ENCODE peak calls at places on chromosomes 5 and 9, in six cellular contexts. W is AG09319, L is OCI-LY7, S is body of pancreas, O is coronary artery, C is AG04449. F is an unnamed sample.

GRCh38 chr9:113151696-113152630 is 1.2 kb downstream of the SLC31A2 start:
- DNase-seq in W (no peak), L (no peak), S (peak), O (no peak), C (no peak), F (no peak)

GRCh38 chr5:45110399-45110798 is 301.7 kb downstream of the MRPS30 start:
- DNase-seq in W (no peak), L (no peak), S (no peak), O (no peak), C (no peak), F (no peak)

GRCh38 chr5:176609724-176610429 is at the start of gene GPRIN1:
- DNase-seq in W (no peak), L (peak), S (peak), O (no peak), C (no peak), F (peak)

GRCh38 chr5:39132792-39133191 is 58.6 kb upstream of the RICTOR start:
- DNase-seq in W (no peak), L (no peak), S (no peak), O (no peak), C (no peak), F (no peak)

GRCh38 chr5:71873202-71873601 is 154.1 kb downstream of the CARTPT start:
- DNase-seq in W (no peak), L (no peak), S (no peak), O (no peak), C (no peak), F (no peak)

GRCh38 chr5:88845081-88845697 is 37.8 kb downstream of the MEF2C start:
- DNase-seq in W (no peak), L (no peak), S (no peak), O (no peak), C (no peak), F (no peak)

GRCh38 chr9:14011799-14012560 is 302.0 kb downstream of the NFIB start:
- DNase-seq in W (no peak), L (no peak), S (no peak), O (no peak), C (no peak), F (no peak)

GRCh38 chr9:136017813-136018190 is 56.6 kb upstream of the UBAC1 start:
- DNase-seq in W (no peak), L (no peak), S (no peak), O (peak), C (no peak), F (no peak)

GRCh38 chr5:168984135-168984675 is 316.7 kb downstream of the SLIT3 start:
- DNase-seq in W (no peak), L (no peak), S (no peak), O (no peak), C (no peak), F (no peak)

GRCh38 chr9:37678789-37679273 is 28.1 kb downstream of the FRMPD1 start:
- DNase-seq in W (no peak), L (no peak), S (no peak), O (no peak), C (no peak), F (no peak)
- TF ChIP-seq CTCF in W (no peak), L (no peak), S (no peak), O (no peak), C (no peak), F (no peak)

DNA sequence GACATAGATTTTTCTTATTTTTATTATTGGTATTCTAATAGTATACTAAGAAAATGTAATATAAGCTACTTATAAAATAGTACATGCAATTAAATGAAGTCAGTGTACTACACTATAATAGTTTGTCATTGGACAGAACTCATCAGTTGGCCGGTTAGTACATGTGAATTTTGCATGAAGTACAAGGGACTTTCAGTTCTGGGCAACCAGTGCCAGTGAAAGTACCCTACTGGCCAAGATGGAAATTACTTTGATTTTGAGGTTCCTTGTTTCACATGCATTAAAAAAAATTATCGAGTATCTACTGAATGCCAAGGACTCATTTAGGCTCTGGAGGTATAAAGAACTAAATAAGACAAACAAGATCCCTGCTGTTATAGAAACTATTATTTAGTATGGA is 213.4 kb upstream of the ELL2 start:
- DNase-seq in W (no peak), L (peak), S (no peak), O (no peak), C (no peak), F (peak)
- TF ChIP-seq CTCF in W (no peak), L (peak), S (peak), O (no peak), C (no peak), F (peak)

GRCh38 chr5:2563046-2563445 is 188.4 kb downstream of the IRX2 start:
- DNase-seq in W (no peak), L (no peak), S (no peak), O (no peak), C (no peak), F (no peak)
- TF ChIP-seq CTCF in W (no peak), L (no peak), S (no peak), O (no peak), C (no peak), F (no peak)

GRCh38 chr9:84140535-84141101 is 160.0 kb downstream of the RMI1 start:
- DNase-seq in W (no peak), L (no peak), S (peak), O (no peak), C (no peak), F (no peak)

GRCh38 chr9:84138543-84138942 is 157.9 kb downstream of the RMI1 start:
- DNase-seq in W (no peak), L (no peak), S (no peak), O (no peak), C (no peak), F (no peak)

GRCh38 chr9:84141762-84142370 is 161.3 kb downstream of the RMI1 start:
- DNase-seq in W (no peak), L (no peak), S (no peak), O (no peak), C (no peak), F (no peak)

GRCh38 chr9:84137968-84138367 is 157.4 kb downstream of the RMI1 start:
- DNase-seq in W (no peak), L (peak), S (peak), O (no peak), C (no peak), F (no peak)

DNA sequence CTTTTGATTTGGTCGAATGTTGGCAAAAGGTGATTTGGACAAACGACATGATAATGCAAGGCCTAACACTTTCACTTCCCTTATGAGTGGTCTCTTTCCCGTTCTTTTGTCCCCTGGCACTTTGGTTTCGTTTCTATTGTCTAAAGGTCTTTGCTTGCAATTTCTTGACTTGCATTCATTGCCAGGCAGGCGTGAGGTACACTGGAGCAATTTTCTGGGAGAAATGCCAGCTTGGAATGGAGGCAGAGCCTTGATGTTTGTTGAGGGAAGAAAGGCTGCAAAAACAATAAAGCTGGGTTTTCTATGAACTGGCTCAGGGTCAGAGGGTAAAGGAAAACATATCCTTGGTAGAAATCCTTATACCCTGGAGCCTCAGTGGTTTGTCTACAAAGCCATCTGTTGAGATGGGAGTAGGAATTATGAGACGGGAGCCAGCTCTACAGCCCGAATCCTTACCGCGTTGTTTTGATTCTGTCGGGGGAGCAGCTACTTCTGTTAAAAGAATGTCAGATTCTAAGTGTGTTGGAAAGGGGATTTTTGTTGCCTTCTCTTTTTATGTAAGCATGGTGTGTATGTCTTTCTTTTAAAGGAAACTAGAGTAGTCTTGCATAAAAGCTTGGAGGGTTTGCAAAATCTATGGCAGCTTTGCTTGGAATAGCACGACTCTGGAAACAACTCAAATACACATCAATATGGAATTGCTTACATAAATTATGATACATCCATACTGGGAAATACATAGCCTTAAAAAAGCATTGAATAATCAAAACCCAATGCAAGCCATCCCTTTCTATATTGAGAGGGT is 158.9 kb downstream of the RMI1 start:
- DNase-seq in W (no peak), L (peak), S (peak), O (no peak), C (no peak), F (peak)
- TF ChIP-seq CTCF in W (no peak), L (no peak), S (no peak), O (no peak), C (no peak), F (no peak)

DNA sequence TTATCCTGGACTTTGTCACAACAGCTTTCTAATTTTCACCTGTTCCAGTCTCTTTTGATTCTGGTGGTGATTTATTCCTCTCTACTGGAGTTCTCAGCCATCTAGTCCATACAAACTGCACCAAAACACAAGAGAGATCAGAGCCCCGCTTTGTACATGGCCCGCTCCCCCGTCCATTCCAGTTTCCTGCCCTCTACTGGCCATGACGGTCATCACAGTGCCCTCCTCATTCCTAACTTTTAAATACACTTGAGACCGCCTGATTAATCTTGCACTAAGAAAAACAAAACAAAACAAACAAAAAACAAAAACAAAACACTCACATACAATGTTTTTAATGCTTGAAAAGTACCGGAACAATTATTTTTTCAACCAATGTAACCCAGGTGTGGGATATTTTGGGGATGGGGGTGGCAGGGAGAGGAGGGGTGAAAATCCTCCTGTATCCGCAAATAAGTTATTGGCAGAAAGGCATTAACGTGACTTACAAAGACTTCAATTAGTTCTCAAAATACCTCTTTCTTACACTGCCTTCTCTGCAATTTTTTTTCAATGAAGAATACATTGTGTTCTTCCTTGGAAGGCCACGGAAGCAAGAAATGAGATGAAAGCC is 84.8 kb upstream of the PAM start:
- DNase-seq in W (no peak), L (no peak), S (peak), O (no peak), C (no peak), F (no peak)
- TF ChIP-seq CTCF in W (peak), L (peak), S (peak), O (no peak), C (peak), F (peak)

GRCh38 chr9:98234231-98234825 is 21.1 kb downstream of the TBC1D2 start:
- DNase-seq in W (no peak), L (no peak), S (no peak), O (no peak), C (no peak), F (no peak)
- TF ChIP-seq CTCF in W (no peak), L (peak), S (no peak), O (no peak), C (no peak), F (no peak)

DNA sequence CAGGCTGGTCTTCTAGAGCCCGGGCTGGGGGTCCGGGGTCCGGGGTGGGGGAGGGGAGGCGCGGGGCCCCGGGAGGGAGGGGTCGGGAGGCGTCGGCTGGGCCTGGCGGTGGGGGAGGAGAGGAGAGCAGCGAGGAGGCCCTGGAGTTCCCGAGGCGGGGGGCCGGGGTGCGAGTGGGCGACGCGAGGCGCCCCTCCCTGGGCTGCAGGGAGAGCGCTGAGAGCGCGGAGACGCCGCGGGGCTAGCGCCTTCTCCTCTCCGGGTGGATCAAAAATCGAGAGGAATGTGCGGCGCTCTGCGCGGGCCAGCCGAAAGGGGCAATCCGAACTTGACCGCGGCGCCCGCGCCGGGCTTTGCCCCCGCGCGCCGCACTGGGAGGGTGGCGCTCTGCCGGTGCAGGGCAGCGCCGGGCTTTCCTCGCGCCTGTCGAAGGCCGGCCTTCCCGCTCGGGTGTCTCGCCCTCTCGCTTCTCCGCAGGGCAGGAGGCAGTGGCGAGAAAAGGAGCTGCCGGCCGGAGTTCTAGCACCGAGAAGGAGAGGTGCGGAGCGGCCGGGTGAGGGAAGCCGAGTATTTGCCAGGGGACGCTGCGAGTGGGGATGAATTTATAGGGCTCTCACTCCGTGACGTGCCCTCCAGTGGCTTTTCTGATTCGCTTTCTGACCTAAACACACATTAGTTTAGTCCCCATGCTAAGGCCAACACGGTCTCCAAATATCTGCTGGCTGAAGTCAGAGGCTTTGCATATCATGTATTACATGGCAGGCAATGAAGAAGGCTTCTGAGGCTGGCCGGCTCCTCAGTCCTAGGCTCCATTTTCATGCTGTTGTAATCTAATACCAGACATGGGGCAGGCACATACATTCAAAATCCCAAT is at the start of gene GDNF:
- DNase-seq in W (no peak), L (no peak), S (peak), O (no peak), C (no peak), F (peak)
- TF ChIP-seq CTCF in W (peak), L (no peak), S (no peak), O (no peak), C (peak), F (peak)

DNA sequence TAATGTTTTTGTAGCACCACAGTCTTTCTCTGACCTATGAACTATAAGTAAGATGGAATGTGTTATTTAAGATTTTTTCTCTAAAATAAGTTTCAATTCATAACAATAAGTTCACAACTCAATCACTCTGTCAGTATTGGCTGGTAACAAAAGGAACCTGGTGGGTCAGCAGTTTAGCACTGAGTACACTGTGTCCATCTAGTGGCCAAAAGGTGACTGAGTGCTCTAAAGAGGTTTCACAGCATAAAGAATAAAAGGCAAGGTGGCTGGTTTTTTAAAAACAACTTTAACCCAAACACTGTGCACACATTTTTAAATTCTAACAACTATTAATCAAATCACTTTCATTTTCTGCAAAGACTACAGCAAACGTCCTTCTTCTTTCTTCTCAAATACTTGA is 443.3 kb downstream of the PDE4D start:
- DNase-seq in W (no peak), L (no peak), S (no peak), O (no peak), C (no peak), F (no peak)
- TF ChIP-seq CTCF in W (peak), L (peak), S (no peak), O (no peak), C (no peak), F (peak)

DNA sequence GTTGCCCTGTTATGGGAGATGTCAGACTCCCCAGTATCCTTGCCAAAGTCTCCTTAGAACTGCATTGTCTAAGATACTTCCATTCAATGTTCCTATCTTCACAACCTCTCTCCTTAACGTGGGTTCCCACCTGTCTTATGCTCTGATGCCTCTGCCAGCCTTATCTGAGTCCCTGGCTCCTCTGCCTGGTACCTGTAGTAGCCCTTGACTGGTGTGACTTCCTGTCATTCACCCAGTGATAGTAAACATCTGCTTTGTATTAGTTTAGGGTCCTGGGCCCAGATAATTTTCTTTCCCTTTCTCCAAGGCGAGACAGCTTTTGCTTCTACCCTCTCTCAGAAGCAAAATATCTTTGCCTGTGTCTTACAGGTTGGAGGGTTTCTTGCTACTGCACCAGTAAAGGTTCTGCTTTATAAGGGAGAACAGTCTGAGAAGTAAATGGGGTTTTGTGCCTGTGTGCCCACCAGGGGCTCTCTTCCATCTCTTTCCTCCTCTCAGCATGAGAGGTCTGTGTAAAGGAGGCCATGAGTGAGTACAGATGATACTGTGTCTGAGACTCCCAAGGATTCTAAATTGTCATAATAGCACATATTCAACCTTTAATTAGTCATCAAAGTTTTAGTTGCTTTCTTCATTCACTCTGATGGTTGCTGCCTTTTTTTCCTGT is 220.8 kb downstream of the PRR16 start:
- DNase-seq in W (no peak), L (peak), S (no peak), O (no peak), C (no peak), F (no peak)
- TF ChIP-seq CTCF in W (peak), L (peak), S (no peak), O (no peak), C (peak), F (peak)

F was measured in MM.1S.